ENCODE peak calls at places on chromosomes 13 and 19, in five cellular contexts. U, N, L, R and P are unnamed samples.

GRCh38 chr13:35785563-35786327 is 309.3 kb upstream of the MAB21L1 start:
- DNase-seq in L (no peak), U (no peak), R (no peak), N (no peak), P (no peak)

GRCh38 chr19:55370305-55370988 is at the start of gene IL11:
- DNase-seq in N (no peak), L (no peak), R (peak; percentile 51), U (peak; percentile 78), P (peak; percentile 32)

GRCh38 chr13:106565127-106565775 is 2.7 kb downstream of the ARGLU1 start:
- DNase-seq in N (no peak), U (no peak), L (no peak), R (no peak), P (no peak)

GRCh38 chr19:49151339-49152217 is 3.6 kb downstream of the HRC start:
- DNase-seq in L (peak; percentile 97), R (peak; percentile 23), N (no peak), U (peak; percentile 11), P (no peak)

GRCh38 chr19:10812902-10813404 is 23.1 kb downstream of the TMED1 start:
- DNase-seq in U (peak; percentile 97), L (no peak), R (peak; percentile 97), N (peak; percentile 40), P (peak; percentile 93)

GRCh38 chr19:6011206-6011605 is 33.3 kb upstream of the RANBP3 start:
- DNase-seq in U (no peak), N (no peak), R (no peak), L (no peak), P (no peak)

GRCh38 chr19:47406711-47407416 is 12.5 kb downstream of the MEIS3 start:
- DNase-seq in U (no peak), L (no peak), N (no peak), R (no peak), P (no peak)

GRCh38 chr13:112576191-112576590 is 11.8 kb downstream of the TUBGCP3 start:
- DNase-seq in R (no peak), U (no peak), L (no peak), N (no peak), P (no peak)

GRCh38 chr13:30743319-30744055 is 8.1 kb downstream of the ALOX5AP start:
- DNase-seq in R (peak; percentile 99), L (no peak), U (peak; percentile 99), N (peak; percentile 76), P (peak; percentile 99)

GRCh38 chr19:41479757-41480191 is 36.8 kb downstream of the ERICH4 start:
- DNase-seq in N (no peak), L (peak; percentile 52), R (peak; percentile 20), U (no peak), P (no peak)

GRCh38 chr13:101916108-101916757 is 463.8 kb downstream of the ITGBL1 start:
- DNase-seq in L (peak; percentile 20), N (no peak), R (peak; percentile 34), U (no peak), P (peak; percentile 4)

GRCh38 chr13:91085127-91085526 is 262.4 kb upstream of the MIR17HG start:
- DNase-seq in R (no peak), L (no peak), U (no peak), N (no peak), P (no peak)

GRCh38 chr19:52748336-52748950 is 13.6 kb upstream of the ZNF611 start:
- DNase-seq in L (no peak), N (no peak), R (peak; percentile 47), U (peak; percentile 57), P (no peak)

GRCh38 chr13:79593611-79594275 is 112.8 kb downstream of the NDFIP2 start:
- DNase-seq in U (peak; percentile 11), L (no peak), R (peak; percentile 95), N (no peak), P (peak; percentile 81)

GRCh38 chr13:113742000-113742441 is 17.0 kb upstream of the TMEM255B start:
- DNase-seq in U (peak; percentile 50), L (no peak), N (no peak), R (peak; percentile 58), P (no peak)

DNA sequence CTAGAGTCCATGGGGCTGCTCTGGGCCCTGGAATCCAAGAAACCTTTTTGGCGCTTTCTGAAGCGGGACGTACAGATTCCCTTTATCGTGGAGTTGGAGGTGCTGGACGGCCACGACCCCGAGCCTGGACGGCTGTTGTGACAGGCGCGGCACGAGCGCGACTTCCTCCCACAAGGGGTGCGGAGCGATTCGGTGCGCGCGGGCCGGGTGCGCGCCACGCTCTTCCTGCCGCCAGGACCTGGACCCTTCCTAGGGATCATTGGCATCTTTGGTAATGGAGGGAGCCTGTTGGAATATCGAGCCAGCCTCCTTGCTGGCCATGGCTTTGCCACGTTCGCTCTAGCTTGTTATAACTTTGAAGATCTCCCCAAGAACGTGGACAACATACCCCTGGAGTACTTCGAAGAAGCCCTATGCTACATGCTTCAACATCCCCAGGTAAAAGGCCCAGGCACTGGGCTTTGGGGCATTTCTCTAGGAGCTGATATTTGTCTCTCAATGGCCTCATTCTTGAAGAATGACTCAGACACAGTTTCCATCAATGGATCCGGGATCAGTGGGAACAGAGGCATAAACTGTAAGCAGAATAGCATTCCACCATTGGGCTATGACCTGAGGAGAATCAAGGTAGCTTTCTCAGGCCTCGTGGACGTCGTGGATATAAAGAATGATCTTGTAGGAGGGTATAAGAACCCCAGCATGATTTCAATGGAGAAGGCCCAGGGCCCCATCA is 3.5 kb upstream of the ZFP82 start:
- DNase-seq in U (no peak), N (no peak), R (peak; percentile 2), L (no peak), P (no peak)
- H3K4me3 ChIP-seq in U (peak overlapping the region; percentile 42), N (peak overlapping the region; percentile 74), R (peak overlapping the region; percentile 34), L (peak overlapping the region; percentile 45), P (peak overlapping the region; percentile 48)

DNA sequence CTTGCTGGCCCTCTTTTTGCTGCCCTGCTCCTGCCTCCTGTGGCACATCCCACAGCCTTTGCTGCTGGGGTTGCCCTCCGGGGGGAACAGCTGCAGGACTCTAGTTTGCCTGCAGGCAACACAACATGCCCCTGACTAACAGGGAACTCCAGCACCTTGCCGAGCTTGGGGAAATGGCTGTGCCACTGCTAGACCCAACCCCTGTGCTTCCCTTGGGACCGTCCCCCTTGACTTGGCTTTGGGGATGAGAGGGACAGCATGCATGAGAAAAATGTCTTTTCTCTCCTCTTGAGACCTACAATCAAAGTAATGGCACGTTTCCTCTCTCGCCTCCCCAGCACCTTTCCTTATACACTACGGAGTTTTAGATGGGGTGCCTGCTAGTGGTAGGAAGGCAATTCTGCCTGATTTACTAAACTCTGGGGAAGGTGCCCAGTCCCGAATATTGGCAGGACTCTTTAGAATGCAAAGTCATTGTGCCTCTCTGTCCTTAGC is 12.4 kb upstream of the VWA8 start:
- DNase-seq in N (no peak), U (no peak), R (no peak), L (no peak), P (no peak)
- H3K4me3 ChIP-seq in N (no peak overlapping the region), U (no peak overlapping the region), R (no peak overlapping the region), L (no peak overlapping the region), P (no peak overlapping the region)

DNA sequence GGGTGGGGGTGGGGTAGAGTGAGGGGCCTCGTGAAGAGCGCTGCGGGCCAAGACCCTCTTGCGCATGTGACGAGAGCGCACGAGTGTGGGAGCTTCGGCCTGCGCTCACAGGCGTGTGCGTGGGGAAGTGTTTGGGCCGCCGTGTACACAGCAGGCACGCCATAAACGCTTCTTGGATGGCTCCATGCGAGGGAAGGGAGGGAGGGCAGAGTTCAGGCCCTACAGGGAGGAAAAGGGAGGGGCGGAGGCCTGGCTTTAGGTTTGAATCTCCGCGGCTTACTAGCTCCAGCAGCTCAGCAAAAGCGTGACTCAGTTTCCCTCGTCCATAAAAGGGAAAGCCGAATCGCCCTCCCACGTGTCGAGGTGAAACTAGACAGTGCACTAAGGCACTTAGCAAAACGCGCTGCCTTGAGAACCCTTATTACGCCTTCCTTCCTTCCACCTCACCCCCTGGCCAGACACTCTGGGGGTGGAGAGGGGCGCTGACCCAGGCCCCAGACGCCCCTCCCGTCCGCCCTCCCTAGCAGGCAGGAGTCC is 12.5 kb downstream of the GADD45B start:
- DNase-seq in R (no peak), L (no peak), N (no peak), U (no peak), P (no peak)
- H3K4me3 ChIP-seq in R (peak overlapping the region; percentile 3), L (peak overlapping the region; percentile 38), N (peak overlapping the region; percentile 79), U (no peak overlapping the region), P (peak overlapping the region; percentile 29)

GRCh38 chr19:21082011-21082975 is at the start of gene ZNF714:
- DNase-seq in U (peak; percentile 94), L (peak; percentile 88), R (peak; percentile 90), N (peak; percentile 59), P (peak; percentile 95)
- H3K4me3 ChIP-seq in U (peak within 1 kb of the TSS; percentile 76), L (peak within 1 kb of the TSS; percentile 74), R (peak within 1 kb of the TSS; percentile 70), N (peak within 1 kb of the TSS; percentile 87), P (peak within 1 kb of the TSS; percentile 70)